ENCODE peak calls at places on chromosomes 7 and 10, in four cellular contexts. L, S, O and Y are unnamed samples.

GRCh38 chr7:7274782-7275181 is 92.4 kb downstream of the C1GALT1 start:
- DNase-seq in O (no peak), S (no peak), L (no peak), Y (no peak)

GRCh38 chr10:77006836-77007511 is 630.6 kb downstream of the KCNMA1 start:
- DNase-seq in S (no peak), O (no peak), L (no peak), Y (no peak)

GRCh38 chr7:76262683-76263402 is 39.6 kb upstream of the HSPB1 start:
- DNase-seq in L (peak; percentile 45), S (peak; percentile 20), O (no peak), Y (peak; percentile 51)

GRCh38 chr7:88111136-88111748 is 108.6 kb downstream of the SRI start:
- DNase-seq in O (no peak), L (peak; percentile 12), S (peak; percentile 32), Y (no peak)

GRCh38 chr10:127018298-127018650 is 113.0 kb downstream of the DOCK1 start:
- DNase-seq in O (no peak), S (no peak), L (no peak), Y (no peak)

GRCh38 chr7:149414745-149415390 is 46.0 kb downstream of the ZNF777 start:
- DNase-seq in O (peak; percentile 84), S (peak; percentile 76), L (no peak), Y (no peak)

GRCh38 chr7:64098-64521 is 128.3 kb upstream of the FAM20C start:
- DNase-seq in O (peak; percentile 73), S (peak; percentile 43), L (peak; percentile 29), Y (peak; percentile 27)

GRCh38 chr10:17453377-17454091 is 861 bp downstream of the ST8SIA6 start:
- DNase-seq in O (peak; percentile 62), L (peak; percentile 41), S (peak; percentile 31), Y (peak; percentile 60)

GRCh38 chr10:28810062-28810870 is 132.9 kb downstream of the BAMBI start:
- DNase-seq in O (no peak), L (peak; percentile 91), S (no peak), Y (no peak)

GRCh38 chr10:77784856-77785255 is 141.7 kb downstream of the DLG5 start:
- DNase-seq in O (no peak), S (peak; percentile 93), L (peak; percentile 32), Y (no peak)

GRCh38 chr7:44087914-44088838 is 5.8 kb upstream of the POLM start:
- DNase-seq in L (peak; percentile 68), S (peak; percentile 83), O (peak; percentile 80), Y (no peak)

GRCh38 chr10:126147866-126148578 is 240.3 kb downstream of the ADAM12 start:
- DNase-seq in S (peak; percentile 88), O (no peak), L (peak; percentile 73), Y (no peak)

GRCh38 chr10:89458760-89459159 is 44.4 kb downstream of the IFIT5 start:
- DNase-seq in O (no peak), L (no peak), S (peak; percentile 36), Y (no peak)

GRCh38 chr10:132540456-132540855 is 2.9 kb downstream of the INPP5A start:
- DNase-seq in L (no peak), S (no peak), O (peak; percentile 71), Y (peak; percentile 36)

GRCh38 chr10:95394161-95394880 is 103.5 kb upstream of the PDLIM1 start:
- DNase-seq in S (peak; percentile 42), O (no peak), L (no peak), Y (no peak)

GRCh38 chr10:92851003-92851402 is 2.7 kb downstream of the EXOC6 start:
- DNase-seq in L (no peak), S (no peak), O (no peak), Y (no peak)

GRCh38 chr10:33274096-33274785 is 60.2 kb downstream of the NRP1 start:
- DNase-seq in S (peak; percentile 89), O (no peak), L (no peak), Y (no peak)
- H3K27ac ChIP-seq in S (peak overlapping the region; percentile 89), O (peak overlapping the region; percentile 93), L (peak overlapping the region; percentile 92), Y (peak overlapping the region; percentile 12)

GRCh38 chr7:17408245-17408903 is 109.9 kb downstream of the AHR start:
- DNase-seq in S (peak; percentile 92), O (peak; percentile 66), L (peak; percentile 74), Y (no peak)
- H3K27ac ChIP-seq in S (peak overlapping the region; percentile 40), O (no peak overlapping the region), L (no peak overlapping the region), Y (no peak overlapping the region)

DNA sequence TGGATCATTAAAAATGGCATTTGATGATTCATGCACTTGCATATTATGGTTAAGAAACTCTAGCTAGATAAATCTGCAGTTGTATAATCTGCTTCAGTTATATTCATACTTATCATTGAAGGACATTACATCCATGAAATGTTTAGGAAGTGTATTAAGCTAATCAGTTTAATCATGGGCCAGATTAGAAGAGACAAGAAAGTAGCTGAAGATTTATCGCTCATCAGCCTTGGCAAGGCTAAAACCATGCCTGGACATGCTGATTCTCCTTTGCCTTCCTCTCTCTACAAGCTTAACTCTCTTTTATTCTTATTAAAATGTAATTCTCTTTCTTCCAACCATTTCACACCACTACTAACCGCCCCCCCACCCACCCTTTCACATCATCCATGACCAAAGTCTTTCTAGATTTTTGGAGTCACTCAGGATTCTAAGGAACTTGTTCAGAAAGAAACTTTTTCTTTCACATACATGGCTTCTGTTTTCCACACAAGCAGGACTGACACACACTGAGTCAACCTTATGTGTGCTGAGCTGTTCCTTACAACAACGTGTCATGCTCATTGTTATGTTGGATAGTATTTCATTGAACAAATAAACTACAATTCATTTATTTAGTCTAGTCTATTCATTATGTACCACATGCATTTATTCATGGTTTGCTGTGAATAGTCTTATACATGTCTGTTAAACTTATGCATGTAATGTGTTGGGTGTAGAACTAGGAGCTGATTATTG is 227.2 kb upstream of the SP8 start:
- DNase-seq in S (no peak), L (no peak), O (no peak), Y (no peak)
- H3K27ac ChIP-seq in S (no peak overlapping the region), L (no peak overlapping the region), O (no peak overlapping the region), Y (no peak overlapping the region)

DNA sequence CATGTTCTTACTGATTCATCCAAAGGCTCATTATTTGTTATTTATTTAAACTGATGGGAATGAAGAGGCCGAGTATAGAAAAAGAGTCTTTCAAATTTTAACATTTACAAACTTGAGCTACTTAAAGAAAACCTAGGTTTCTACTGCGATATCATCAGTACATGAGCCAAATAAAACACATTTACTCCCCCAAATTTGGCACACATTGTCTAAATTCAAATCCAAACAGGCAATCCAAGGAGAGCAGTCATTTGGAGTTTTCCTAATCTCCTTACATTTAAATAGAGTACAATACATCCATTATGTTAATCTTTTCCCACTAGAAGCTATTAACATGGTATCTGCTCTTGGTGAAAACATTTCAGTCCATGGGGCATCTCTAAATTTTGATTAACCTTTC is 2.2 kb downstream of the NMT2 start:
- DNase-seq in S (peak; percentile 36), O (no peak), L (no peak), Y (no peak)
- H3K27ac ChIP-seq in S (no peak overlapping the region), O (no peak overlapping the region), L (no peak overlapping the region), Y (no peak overlapping the region)

GRCh38 chr7:130930260-130930659 is 196.3 kb upstream of the KLF14 start:
- DNase-seq in L (no peak), S (no peak), O (no peak), Y (no peak)
- H3K27ac ChIP-seq in L (no peak overlapping the region), S (no peak overlapping the region), O (peak overlapping the region; percentile 45), Y (peak overlapping the region; percentile 22)